ENCODE peak calls at places on chromosome 17, in seven cellular contexts. G, D, O, Y, F, T and H are unnamed samples.

GRCh38 chr17:42387663-42388380 is 420 bp downstream of the STAT3 start:
- DNase-seq in O (no peak), T (peak; percentile 73), D (no peak), Y (peak; percentile 38), F (no peak), G (peak; percentile 56), H (peak; percentile 78)

GRCh38 chr17:42187833-42188232 is 2.6 kb upstream of the HCRT start:
- DNase-seq in F (no peak), T (no peak), D (no peak), Y (no peak), O (no peak), G (no peak), H (no peak)

GRCh38 chr17:82267575-82268379 is 5.7 kb downstream of the CSNK1D start:
- DNase-seq in F (no peak), G (peak; percentile 80), O (peak; percentile 98), T (peak; percentile 95), D (peak; percentile 90), Y (peak; percentile 68), H (peak; percentile 95)

GRCh38 chr17:55062921-55063320 is 94.4 kb downstream of the STXBP4 start:
- DNase-seq in F (no peak), G (no peak), O (no peak), D (no peak), Y (no peak), T (no peak), H (no peak)

GRCh38 chr17:12388206-12388605 is 277.5 kb upstream of the MYOCD start:
- DNase-seq in G (no peak), Y (no peak), D (no peak), O (no peak), F (no peak), T (no peak), H (no peak)

GRCh38 chr17:40548982-40549680 is 16.1 kb downstream of the CCR7 start:
- DNase-seq in Y (peak; percentile 13), F (no peak), T (peak; percentile 63), G (no peak), O (peak; percentile 95), D (no peak), H (peak; percentile 69)

GRCh38 chr17:74957935-74958549 is 14.5 kb downstream of the HID1 start:
- DNase-seq in F (no peak), T (peak; percentile 90), G (peak; percentile 78), D (peak; percentile 85), O (no peak), Y (peak; percentile 88), H (peak; percentile 86)

GRCh38 chr17:49361129-49361901 is 735 bp downstream of the ZNF652 start:
- DNase-seq in O (no peak), G (no peak), D (peak; percentile 64), T (peak; percentile 94), F (no peak), Y (peak; percentile 48), H (peak; percentile 77)

GRCh38 chr17:15278381-15278780 is 13.3 kb upstream of the PMP22 start:
- DNase-seq in T (no peak), O (no peak), F (no peak), Y (no peak), D (no peak), G (no peak), H (no peak)

GRCh38 chr17:15169676-15170075 is 95.5 kb downstream of the PMP22 start:
- DNase-seq in T (no peak), G (no peak), O (peak; percentile 3), F (no peak), Y (no peak), D (no peak), H (no peak)

GRCh38 chr17:58873926-58874325 is 118.3 kb downstream of the PPM1E start:
- DNase-seq in F (no peak), Y (no peak), G (no peak), T (no peak), O (no peak), D (no peak), H (no peak)

GRCh38 chr17:9142772-9143494 is 121.6 kb downstream of the NTN1 start:
- DNase-seq in Y (no peak), O (no peak), T (no peak), D (no peak), G (no peak), F (no peak), H (no peak)

GRCh38 chr17:69523252-69523861 is 108.9 kb downstream of the MAP2K6 start:
- DNase-seq in D (peak; percentile 45), O (no peak), Y (peak; percentile 16), T (peak; percentile 56), G (no peak), F (peak; percentile 28), H (no peak)

GRCh38 chr17:66938656-66939055 is 25.9 kb upstream of the CACNG4 start:
- DNase-seq in G (no peak), F (no peak), D (no peak), Y (no peak), T (no peak), O (no peak), H (peak; percentile 56)

GRCh38 chr17:66939461-66940114 is 24.9 kb upstream of the CACNG4 start:
- DNase-seq in T (no peak), O (no peak), D (no peak), G (no peak), F (no peak), Y (no peak), H (peak; percentile 29)

GRCh38 chr17:66934040-66934439 is 30.5 kb upstream of the CACNG4 start:
- DNase-seq in G (no peak), T (no peak), F (no peak), Y (no peak), O (no peak), D (no peak), H (peak; percentile 16)

GRCh38 chr17:66932295-66932694 is 32.2 kb upstream of the CACNG4 start:
- DNase-seq in G (no peak), O (no peak), D (no peak), F (no peak), T (no peak), Y (peak; percentile 54), H (peak; percentile 5)

GRCh38 chr17:66935717-66936116 is 28.8 kb upstream of the CACNG4 start:
- DNase-seq in Y (no peak), G (no peak), F (no peak), O (no peak), T (no peak), D (no peak), H (no peak)
- H3K9me3 ChIP-seq in Y (no peaks in the 10 kb centered on the region), G (no peaks in the 10 kb centered on the region), F (peaks cover 8% of the 10 kb centered on the region), O (no peaks in the 10 kb centered on the region), T (no peaks in the 10 kb centered on the region), D (no peaks in the 10 kb centered on the region), H (no peaks in the 10 kb centered on the region)

DNA sequence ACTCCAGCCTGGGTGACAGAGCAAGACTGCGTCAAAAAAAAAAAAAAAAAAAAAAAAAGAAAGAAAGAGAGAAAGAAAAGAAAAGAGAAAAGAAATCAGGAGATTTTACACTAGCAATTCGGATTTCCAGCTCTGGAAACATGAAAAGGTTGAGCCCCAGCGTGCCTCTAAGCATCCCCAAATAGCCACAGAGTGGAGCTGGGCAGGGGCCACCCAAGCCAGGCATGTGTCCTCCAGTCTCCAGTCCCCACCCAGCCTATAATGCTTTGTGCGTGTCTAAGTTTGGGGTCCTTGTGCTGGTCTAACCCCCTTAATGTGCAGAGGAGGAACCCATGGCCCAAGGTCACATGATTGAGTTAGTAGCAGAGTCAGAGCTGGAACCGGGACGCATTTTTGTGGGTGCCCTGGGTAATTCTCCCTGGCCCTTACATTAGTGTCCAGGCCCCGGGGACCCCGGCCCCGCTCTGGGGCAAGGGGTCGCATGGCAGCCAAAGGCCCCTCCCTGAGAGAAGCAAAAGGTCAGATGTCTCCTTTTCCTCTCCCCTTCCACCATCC is 19.9 kb downstream of the ADAM11 start:
- DNase-seq in O (no peak), D (no peak), F (no peak), G (no peak), T (no peak), Y (no peak), H (no peak)
- TF ChIP-seq CTCF in O (no peak), D (no peak), F (no peak), G (no peak), T (no peak), Y (no peak), H (no peak)

GRCh38 chr17:77319211-77320031 is 178.7 kb downstream of the SEC14L1 start:
- DNase-seq in F (peak; percentile 85), Y (peak; percentile 75), D (peak; percentile 75), O (peak; percentile 96), G (peak; percentile 73), T (peak; percentile 95), H (peak; percentile 92)

GRCh38 chr17:77320501-77321256 is 179.9 kb downstream of the SEC14L1 start:
- DNase-seq in O (no peak), D (no peak), F (no peak), G (peak; percentile 49), Y (peak; percentile 4), T (peak; percentile 82), H (peak; percentile 69)

GRCh38 chr17:77318021-77318420 is 177.3 kb downstream of the SEC14L1 start:
- DNase-seq in D (no peak), O (no peak), F (no peak), Y (no peak), T (peak; percentile 46), G (peak; percentile 14), H (peak; percentile 40)

GRCh38 chr17:77318491-77319210 is 177.9 kb downstream of the SEC14L1 start:
- DNase-seq in D (no peak), Y (no peak), G (peak; percentile 46), O (no peak), T (peak; percentile 63), F (no peak), H (peak; percentile 71)

GRCh38 chr17:77320046-77320445 is 179.3 kb downstream of the SEC14L1 start:
- DNase-seq in O (no peak), G (peak; percentile 36), F (no peak), Y (no peak), D (no peak), T (peak; percentile 49), H (peak; percentile 69)
- H3K4me1 ChIP-seq in O (peaks cover 79% of the 10 kb centered on the region), G (peaks cover 47% of the 10 kb centered on the region), F (peaks cover 75% of the 10 kb centered on the region), Y (peaks cover 44% of the 10 kb centered on the region), D (peaks cover 52% of the 10 kb centered on the region), T (no peaks in the 10 kb centered on the region), H (peaks cover 73% of the 10 kb centered on the region)

DNA sequence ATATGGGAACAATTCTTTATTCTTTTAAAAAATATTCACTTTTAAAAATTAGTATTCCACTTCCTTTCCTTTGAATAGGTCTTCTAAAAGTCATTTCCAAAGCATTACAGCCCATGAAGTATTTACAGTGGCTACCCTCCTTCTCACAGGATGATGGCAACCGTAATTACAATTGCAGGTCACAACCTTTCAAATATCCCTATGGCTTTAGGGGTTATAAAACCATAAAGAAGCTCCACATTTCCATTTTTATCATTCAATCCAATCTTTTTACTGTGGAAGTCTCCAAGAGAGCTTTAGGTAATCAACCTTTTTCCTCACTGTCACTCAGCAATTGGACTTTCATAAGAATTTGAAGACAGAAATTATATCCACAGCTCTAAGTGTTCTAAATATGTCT is 488.9 kb upstream of the CA10 start:
- DNase-seq in Y (no peak), F (no peak), D (no peak), T (no peak), G (no peak), O (no peak), H (no peak)
- H3K9me3 ChIP-seq in Y (no peaks in the 10 kb centered on the region), F (peaks cover 43% of the 10 kb centered on the region), D (no peaks in the 10 kb centered on the region), T (no peaks in the 10 kb centered on the region), G (no peaks in the 10 kb centered on the region), O (no peaks in the 10 kb centered on the region), H (no peaks in the 10 kb centered on the region)

DNA sequence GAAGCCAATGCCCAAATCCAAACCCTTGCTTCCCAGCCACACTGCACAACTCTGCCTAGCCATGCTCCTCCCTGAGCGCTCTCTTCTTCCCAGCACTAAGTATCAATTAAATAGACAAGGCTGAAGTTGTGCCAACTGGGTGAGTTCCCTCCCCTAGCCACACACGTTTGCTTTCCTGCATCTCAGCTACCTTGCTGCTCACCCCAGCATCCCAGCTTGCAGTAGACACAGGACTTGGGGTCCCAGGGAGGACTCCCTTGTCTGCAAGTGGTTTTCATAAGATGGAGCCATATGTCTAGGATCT is 4.9 kb downstream of the CCDC182 start:
- DNase-seq in G (no peak), T (no peak), O (no peak), F (no peak), D (no peak), Y (no peak), H (no peak)
- TF ChIP-seq CTCF in G (no peak), T (no peak), O (no peak), F (no peak), D (no peak), Y (no peak), H (no peak)